ENCODE peak calls at places on chromosomes 16 and 17, in nine cellular contexts. C is bronchial epithelial cell; P is testis; M is lung; T is BJ; H is left ventricle myocardium inferior; S is GM12865; B is foreskin fibroblast; Y is CD8-positive, alpha-beta T cell. E is an unnamed sample.

GRCh38 chr16:57623251-57624043 is 5.0 kb upstream of the ADGRG1 start:
- DNase-seq in P (peak; percentile 95), B (peak; percentile 26), Y (no peak), H (no peak), M (no peak), S (no peak), C (peak; percentile 87), T (no peak), E (no peak)

GRCh38 chr17:19753661-19754463 is 5.8 kb upstream of the ALDH3A1 start:
- DNase-seq in T (no peak), M (no peak), H (no peak), B (no peak), S (no peak), Y (no peak), P (no peak), C (peak; percentile 61), E (no peak)

GRCh38 chr16:19844945-19845641 is 39.6 kb downstream of the GPRC5B start:
- DNase-seq in Y (no peak), B (peak; percentile 73), M (no peak), H (no peak), C (no peak), T (peak; percentile 63), P (no peak), S (no peak), E (no peak)

GRCh38 chr16:72927199-72928088 is 120.5 kb downstream of the ZFHX3 start:
- DNase-seq in S (no peak), P (no peak), T (peak; percentile 31), Y (no peak), H (no peak), C (peak; percentile 91), B (peak; percentile 89), M (peak; percentile 74), E (no peak)

GRCh38 chr17:40363480-40363838 is 1.1 kb downstream of the GJD3 start:
- DNase-seq in M (no peak), H (no peak), T (no peak), P (no peak), C (no peak), B (no peak), S (no peak), Y (no peak), E (no peak)

GRCh38 chr17:15918261-15918660 is 26.7 kb upstream of the ADORA2B start:
- DNase-seq in T (no peak), H (no peak), B (no peak), P (no peak), M (no peak), C (peak; percentile 56), S (no peak), Y (no peak), E (no peak)

GRCh38 chr16:48950184-48950583 is 331.5 kb downstream of the CBLN1 start:
- DNase-seq in B (no peak), Y (no peak), C (peak; percentile 20), P (no peak), S (no peak), H (no peak), M (no peak), T (no peak), E (no peak)

GRCh38 chr17:4170639-4171280 is 27.8 kb downstream of the CYB5D2 start:
- DNase-seq in H (no peak), T (no peak), P (no peak), M (no peak), C (no peak), Y (no peak), S (no peak), B (no peak), E (no peak)

GRCh38 chr16:29806641-29807425 is 504 bp downstream of the MAZ start:
- DNase-seq in Y (no peak), B (no peak), T (no peak), C (no peak), P (peak; percentile 54), M (no peak), H (peak; percentile 63), S (peak; percentile 80), E (peak; percentile 52)

GRCh38 chr16:12796498-12796897 is 7.2 kb downstream of the CPPED1 start:
- DNase-seq in T (no peak), Y (no peak), B (no peak), M (no peak), S (no peak), H (no peak), P (no peak), C (no peak), E (no peak)

DNA sequence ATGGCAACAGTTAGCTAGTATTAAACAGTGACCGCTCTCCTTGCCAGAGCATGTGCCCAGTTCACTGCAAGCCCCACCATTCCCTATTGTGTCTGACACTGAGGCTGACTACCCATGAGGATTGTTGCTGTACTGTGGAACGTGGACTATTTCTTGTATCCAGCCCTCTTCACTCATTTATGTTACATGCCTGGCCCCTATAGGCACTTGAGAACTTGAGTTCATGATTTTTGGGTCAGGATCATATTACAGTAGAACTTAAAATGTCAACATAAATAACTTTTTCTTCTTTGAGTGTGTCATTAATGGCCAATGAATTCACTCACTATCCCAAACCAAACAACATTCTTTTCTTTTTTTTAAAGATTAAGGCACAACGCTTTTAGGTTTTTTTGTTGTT is 55.7 kb downstream of the LYRM1 start:
- DNase-seq in M (no peak), C (no peak), B (peak; percentile 32), H (no peak), P (no peak), Y (no peak), T (peak; percentile 0), S (no peak), E (no peak)
- TF ChIP-seq CTCF in M (no peak), C (no peak), B (no peak), H (no peak), P (no peak), Y (no peak), T (no peak), S (no peak), E (no peak)

DNA sequence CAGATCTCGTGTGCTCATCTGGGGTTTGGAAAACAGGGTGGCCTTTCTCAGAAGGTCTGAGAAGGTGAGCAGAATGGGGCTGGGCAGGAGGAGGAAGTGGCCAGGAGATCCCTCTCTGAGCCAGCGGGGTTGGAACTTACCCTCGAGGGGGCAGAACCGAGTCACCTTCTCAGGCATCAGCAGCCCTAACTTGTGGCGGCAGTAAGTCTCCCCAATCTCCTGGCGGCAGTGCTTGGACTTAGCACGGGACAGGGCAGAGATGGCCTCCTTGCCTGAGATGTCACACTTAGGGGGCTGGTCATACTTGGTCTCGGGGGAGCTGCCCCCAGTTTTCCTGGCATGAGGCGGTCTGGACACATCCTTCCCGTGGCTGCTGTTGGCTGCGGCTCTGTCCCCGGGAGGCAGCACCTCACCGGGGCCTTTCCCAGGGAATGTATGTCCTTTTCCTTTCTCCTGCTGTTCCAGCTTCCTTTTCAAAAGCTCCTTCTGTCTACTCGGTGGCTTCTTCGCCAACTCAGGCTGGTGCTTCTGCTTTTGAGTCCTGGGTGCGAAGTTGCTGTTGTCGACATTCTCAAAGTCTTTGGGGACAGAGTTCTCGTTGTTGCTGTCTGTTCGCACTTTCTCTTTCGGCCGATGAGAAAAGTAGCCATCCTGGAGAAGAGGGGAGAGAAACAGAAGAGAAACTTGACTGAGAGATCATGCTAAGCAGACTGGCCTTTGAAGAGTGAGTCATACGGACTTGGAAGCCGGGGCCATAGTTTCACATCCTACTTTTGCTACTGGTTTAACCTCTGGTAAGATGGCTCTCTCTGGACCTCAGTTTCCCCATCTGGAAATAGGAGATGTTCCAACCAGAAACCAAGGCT is 211.7 kb downstream of the XYLT1 start:
- DNase-seq in Y (no peak), C (no peak), S (peak; percentile 87), T (no peak), H (no peak), B (no peak), P (no peak), M (peak; percentile 29), E (no peak)
- TF ChIP-seq CTCF in Y (no peak), C (no peak), S (peak; percentile 42), T (no peak), H (no peak), B (no peak), P (no peak), M (no peak), E (no peak)

GRCh38 chr17:33684714-33685113 is 391.6 kb upstream of the ASIC2 start:
- DNase-seq in T (no peak), M (no peak), B (no peak), P (no peak), C (no peak), S (no peak), Y (no peak), H (no peak), E (no peak)

GRCh38 chr17:33688771-33689170 is 395.7 kb upstream of the ASIC2 start:
- DNase-seq in B (no peak), Y (no peak), M (no peak), S (no peak), C (no peak), T (no peak), H (no peak), P (no peak), E (no peak)

GRCh38 chr17:33687831-33688230 is 394.7 kb upstream of the ASIC2 start:
- DNase-seq in P (no peak), S (peak; percentile 2), M (no peak), B (no peak), Y (no peak), H (no peak), C (no peak), T (no peak), E (no peak)

GRCh38 chr17:33682622-33683021 is 389.5 kb upstream of the ASIC2 start:
- DNase-seq in M (no peak), S (no peak), T (no peak), P (no peak), B (no peak), C (no peak), Y (no peak), H (no peak), E (no peak)

GRCh38 chr17:33686171-33686570 is 393.1 kb upstream of the ASIC2 start:
- DNase-seq in C (no peak), T (no peak), H (no peak), M (no peak), B (no peak), Y (no peak), S (peak; percentile 41), P (peak; percentile 74), E (peak; percentile 47)
- TF ChIP-seq CTCF in C (no peak), T (peak; percentile 26), H (peak; percentile 42), M (no peak), B (peak; percentile 19), Y (no peak), S (peak; percentile 59), P (peak; percentile 52), E (peak; percentile 69)

GRCh38 chr17:74728033-74728701 is 8.9 kb upstream of the RAB37 start:
- DNase-seq in C (no peak), H (no peak), M (no peak), B (no peak), P (no peak), Y (no peak), T (no peak), S (no peak), E (no peak)
- TF ChIP-seq CTCF in C (no peak), H (no peak), M (no peak), B (no peak), P (no peak), Y (no peak), T (no peak), S (no peak), E (no peak)